ENCODE peak calls at places on chromosomes 6 and 20, in nine cellular contexts. M is ELF-1; A is neural progenitor cell; E is NCI-H1417; K is thyroid gland; H is progenitor cell of endocrine pancreas; L is HS-5; R is stimulated activated CD4-positive, alpha-beta T cell treated with anti-CD3 and anti-CD28 coated beads, Interleukin-1b, Interleukin-23, amount 100 ng/mL, for 4 hours; O is T47D. Y is an unnamed sample.

GRCh38 chr6:87164506-87164905 is 9.1 kb downstream of the ZNF292 start:
- DNase-seq in A (no peak), K (no peak), E (no peak), M (no peak), O (no peak), R (no peak), L (no peak), H (no peak), Y (no peak)

GRCh38 chr6:142683688-142684087 is 261.3 kb downstream of the HIVEP2 start:
- DNase-seq in K (no peak), A (no peak), E (no peak), L (no peak), R (no peak), O (no peak), M (no peak), H (no peak), Y (no peak)

GRCh38 chr6:29553268-29554057 is 6.1 kb downstream of the UBD start:
- DNase-seq in M (peak), O (no peak), H (peak), E (no peak), L (peak), R (peak), K (peak), A (peak), Y (peak)

GRCh38 chr6:158500016-158500735 is 59.7 kb upstream of the TMEM181 start:
- DNase-seq in R (no peak), H (no peak), L (no peak), O (peak), A (no peak), E (no peak), M (no peak), K (no peak), Y (no peak)

GRCh38 chr20:14337400-14338171 is at the start of gene FLRT3:
- DNase-seq in H (peak), R (no peak), A (peak), O (peak), M (peak), E (peak), L (peak), K (peak), Y (peak)

GRCh38 chr6:112502348-112503130 is 155.4 kb downstream of the RFPL4B start:
- DNase-seq in O (peak), L (no peak), A (peak), K (no peak), R (no peak), H (no peak), E (no peak), M (no peak), Y (no peak)

GRCh38 chr20:25021336-25021735 is 28.8 kb upstream of the APMAP start:
- DNase-seq in K (no peak), E (no peak), R (no peak), A (no peak), H (no peak), M (no peak), O (no peak), L (no peak), Y (peak)

GRCh38 chr6:24740861-24741260 is 21.9 kb upstream of the C6orf62 start:
- DNase-seq in H (no peak), A (no peak), M (no peak), O (no peak), R (no peak), K (no peak), E (no peak), L (no peak), Y (no peak)

GRCh38 chr20:60011512-60012507 is 53.6 kb downstream of the CDH26 start:
- DNase-seq in A (no peak), E (peak), L (no peak), K (no peak), H (no peak), O (no peak), M (no peak), R (no peak), Y (no peak)